ENCODE peak calls at places on chromosomes 3 and 15, in nine cellular contexts. H is CD8-positive, alpha-beta memory T cell; X is activated CD4-positive, alpha-beta T cell treated with anti-CD3 and anti-CD28 coated beads, Interleukin-2, amount 10 ng/mL, durations not matched to agents 7 days and 5 days; T is left ventricle myocardium inferior; V is fibroblast of lung; Z is anterior cingulate cortex; Q is psoas muscle; U is NCI-H1694; M is M059J. B is an unnamed sample.
A peak's percentile ranks its signal among the peaks of the same experiment; 100 is the strongest.

GRCh38 chr3:106114848-106115247 is 246.0 kb upstream of the CBLB start:
- DNase-seq in V (peak; percentile 60), M (peak; percentile 28), T (no peak), U (no peak), Z (no peak), Q (no peak), H (no peak), X (no peak), B (no peak)

GRCh38 chr15:71653986-71654713 is 156.2 kb upstream of the NR2E3 start:
- DNase-seq in Z (no peak), Q (no peak), T (no peak), H (no peak), M (no peak), U (no peak), V (no peak), X (no peak), B (peak; percentile 14)

GRCh38 chr3:169218314-169218983 is 445.1 kb downstream of the MECOM start:
- DNase-seq in V (peak; percentile 72), U (peak; percentile 8), Q (no peak), M (peak; percentile 84), X (no peak), T (peak; percentile 28), H (no peak), Z (peak; percentile 3), B (peak; percentile 56)

GRCh38 chr15:63288778-63289378 is 11.5 kb downstream of the APH1B start:
- DNase-seq in M (peak; percentile 67), V (peak; percentile 35), H (peak; percentile 23), X (peak; percentile 33), Q (no peak), Z (no peak), T (no peak), U (peak; percentile 48), B (peak; percentile 49)

GRCh38 chr3:177145954-177146353 is 51.3 kb downstream of the TBL1XR1 start:
- DNase-seq in Q (no peak), T (no peak), U (no peak), V (no peak), X (no peak), M (no peak), H (no peak), Z (no peak), B (no peak)

GRCh38 chr3:153084431-153084830 is 77.6 kb upstream of the RAP2B start:
- DNase-seq in T (no peak), U (no peak), M (no peak), H (no peak), Q (no peak), Z (no peak), X (no peak), V (no peak), B (no peak)

GRCh38 chr3:50411229-50411628 is 51.9 kb upstream of the TMEM115 start:
- DNase-seq in V (no peak), H (no peak), U (no peak), M (no peak), T (no peak), Q (no peak), Z (no peak), X (no peak), B (no peak)

GRCh38 chr15:70348581-70349344 is 251.0 kb upstream of the TLE3 start:
- DNase-seq in T (no peak), U (no peak), V (peak; percentile 8), H (no peak), M (peak; percentile 5), X (no peak), Q (peak; percentile 44), Z (peak; percentile 42), B (no peak)

GRCh38 chr15:79003301-79003700 is 58.5 kb upstream of the CTSH start:
- DNase-seq in H (no peak), M (peak; percentile 75), V (peak; percentile 81), T (no peak), X (no peak), Z (no peak), Q (no peak), U (no peak), B (no peak)

B was measured in COR-L47.